ENCODE peak calls at places on chromosomes 1 and 21, in four cellular contexts. One of them, this sample, is unnamed.
A peak's percentile ranks its signal among the peaks of the same experiment; 100 is the strongest.

GRCh38 chr1:76959581-76959980 is 92.3 kb downstream of the ST6GALNAC5 start:
- DNase-seq in heart left ventricle: no peak
- DNase-seq in foreskin fibroblast: peak; percentile 30
- DNase-seq in GM12865: no peak
- DNase-seq in this sample: no peak

GRCh38 chr1:2270260-2271100 is 42.4 kb downstream of the SKI start:
- DNase-seq in GM12865: no peak
- DNase-seq in foreskin fibroblast: peak; percentile 69
- DNase-seq in heart left ventricle: no peak
- DNase-seq in this sample: no peak

GRCh38 chr1:153474349-153474748 is 13.9 kb upstream of the S100A7 start:
- DNase-seq in foreskin fibroblast: no peak
- DNase-seq in GM12865: no peak
- DNase-seq in heart left ventricle: no peak
- DNase-seq in this sample: no peak

GRCh38 chr1:159921700-159922498 is 3.4 kb downstream of the TAGLN2 start:
- DNase-seq in heart left ventricle: peak; percentile 46
- DNase-seq in GM12865: peak; percentile 76
- DNase-seq in foreskin fibroblast: no peak
- DNase-seq in this sample: no peak

GRCh38 chr1:94270801-94271203 is 33.4 kb upstream of the ARHGAP29 start:
- DNase-seq in heart left ventricle: no peak
- DNase-seq in GM12865: no peak
- DNase-seq in foreskin fibroblast: peak; percentile 80
- DNase-seq in this sample: no peak

GRCh38 chr1:54356680-54357147 is 49.5 kb downstream of the SSBP3 start:
- DNase-seq in GM12865: peak; percentile 70
- DNase-seq in foreskin fibroblast: no peak
- DNase-seq in heart left ventricle: no peak
- DNase-seq in this sample: no peak

GRCh38 chr1:149977345-149977744 is 33.2 kb downstream of the OTUD7B start:
- DNase-seq in foreskin fibroblast: no peak
- DNase-seq in GM12865: no peak
- DNase-seq in heart left ventricle: no peak
- DNase-seq in this sample: no peak

GRCh38 chr1:41317356-41317755 is 43.9 kb upstream of the FOXO6 start:
- DNase-seq in heart left ventricle: no peak
- DNase-seq in GM12865: no peak
- DNase-seq in foreskin fibroblast: no peak
- DNase-seq in this sample: no peak

GRCh38 chr1:26405281-26405915 is 5.2 kb upstream of the LIN28A start:
- DNase-seq in GM12865: no peak
- DNase-seq in heart left ventricle: no peak
- DNase-seq in foreskin fibroblast: no peak
- DNase-seq in this sample: no peak

GRCh38 chr1:194466706-194467105 is 1280.3 kb upstream of the B3GALT2 start:
- DNase-seq in GM12865: no peak
- DNase-seq in foreskin fibroblast: peak; percentile 9
- DNase-seq in heart left ventricle: no peak
- DNase-seq in this sample: no peak

GRCh38 chr1:26824735-26825134 is 1.8 kb upstream of the ZDHHC18 start:
- DNase-seq in foreskin fibroblast: no peak
- DNase-seq in heart left ventricle: no peak
- DNase-seq in GM12865: no peak
- DNase-seq in this sample: no peak

GRCh38 chr1:29123871-29124365 is at the start of gene TMEM200B:
- DNase-seq in foreskin fibroblast: peak; percentile 42
- DNase-seq in GM12865: no peak
- DNase-seq in heart left ventricle: no peak
- DNase-seq in this sample: peak; percentile 59

GRCh38 chr1:57066980-57067615 is 101.3 kb upstream of the C8B start:
- DNase-seq in heart left ventricle: no peak
- DNase-seq in foreskin fibroblast: no peak
- DNase-seq in GM12865: no peak
- DNase-seq in this sample: no peak

GRCh38 chr1:57067863-57068262 is 102.0 kb upstream of the C8B start:
- DNase-seq in GM12865: no peak
- DNase-seq in heart left ventricle: peak; percentile 39
- DNase-seq in foreskin fibroblast: no peak
- DNase-seq in this sample: no peak

GRCh38 chr1:57072775-57073174 is 107.0 kb upstream of the C8B start:
- DNase-seq in GM12865: peak; percentile 17
- DNase-seq in foreskin fibroblast: no peak
- DNase-seq in heart left ventricle: no peak
- DNase-seq in this sample: no peak
- TF ChIP-seq CTCF in GM12865: peak; percentile 13
- TF ChIP-seq CTCF in foreskin fibroblast: no peak
- TF ChIP-seq CTCF in heart left ventricle: no peak
- TF ChIP-seq CTCF in this sample: no peak

DNA sequence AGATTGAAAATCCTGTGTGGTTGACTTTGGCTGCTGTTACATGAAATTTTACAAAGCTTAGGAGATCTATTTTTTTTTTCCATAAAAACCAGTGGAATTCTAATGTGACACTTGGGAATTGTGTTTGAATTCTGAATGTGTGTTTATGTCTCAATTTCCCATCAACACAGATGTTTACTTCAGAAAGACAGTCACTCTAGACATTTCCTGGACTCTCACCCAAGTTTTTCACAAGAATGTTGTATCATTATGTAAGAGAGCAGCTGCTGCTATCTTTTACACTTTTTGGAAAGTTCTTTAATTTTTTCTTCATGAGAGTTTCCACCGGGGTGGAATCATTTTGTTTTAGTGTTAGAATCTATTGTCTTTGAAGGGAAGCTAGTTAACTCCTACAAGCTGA is 210.1 kb downstream of the GIPC2 start:
- DNase-seq in foreskin fibroblast: no peak
- DNase-seq in GM12865: no peak
- DNase-seq in heart left ventricle: no peak
- DNase-seq in this sample: no peak
- TF ChIP-seq CTCF in foreskin fibroblast: no peak
- TF ChIP-seq CTCF in GM12865: no peak
- TF ChIP-seq CTCF in heart left ventricle: no peak
- TF ChIP-seq CTCF in this sample: no peak

DNA sequence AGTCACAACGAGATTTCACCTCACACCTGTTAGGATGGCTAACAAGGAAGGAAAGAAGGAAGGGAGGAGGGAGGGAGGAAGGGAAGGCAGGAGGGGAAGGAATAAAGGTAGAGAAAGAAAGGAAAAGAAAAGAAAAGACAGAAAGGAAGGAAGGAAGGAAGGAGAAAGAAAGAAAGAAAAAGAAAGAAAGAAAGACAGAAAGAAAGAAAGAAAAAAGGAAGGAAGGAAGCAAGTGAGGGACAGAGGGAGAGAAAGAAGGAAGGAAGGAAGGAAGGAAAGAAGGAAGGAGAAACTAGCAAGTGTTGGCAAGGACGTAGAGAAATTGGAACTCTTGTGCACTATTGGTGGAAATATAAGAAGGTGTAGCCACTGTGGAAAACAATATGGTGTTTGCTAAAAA is 52.2 kb downstream of the CCDC185 start:
- DNase-seq in GM12865: no peak
- DNase-seq in heart left ventricle: no peak
- DNase-seq in foreskin fibroblast: no peak
- DNase-seq in this sample: no peak
- TF ChIP-seq CTCF in GM12865: no peak
- TF ChIP-seq CTCF in heart left ventricle: no peak
- TF ChIP-seq CTCF in foreskin fibroblast: no peak
- TF ChIP-seq CTCF in this sample: no peak

DNA sequence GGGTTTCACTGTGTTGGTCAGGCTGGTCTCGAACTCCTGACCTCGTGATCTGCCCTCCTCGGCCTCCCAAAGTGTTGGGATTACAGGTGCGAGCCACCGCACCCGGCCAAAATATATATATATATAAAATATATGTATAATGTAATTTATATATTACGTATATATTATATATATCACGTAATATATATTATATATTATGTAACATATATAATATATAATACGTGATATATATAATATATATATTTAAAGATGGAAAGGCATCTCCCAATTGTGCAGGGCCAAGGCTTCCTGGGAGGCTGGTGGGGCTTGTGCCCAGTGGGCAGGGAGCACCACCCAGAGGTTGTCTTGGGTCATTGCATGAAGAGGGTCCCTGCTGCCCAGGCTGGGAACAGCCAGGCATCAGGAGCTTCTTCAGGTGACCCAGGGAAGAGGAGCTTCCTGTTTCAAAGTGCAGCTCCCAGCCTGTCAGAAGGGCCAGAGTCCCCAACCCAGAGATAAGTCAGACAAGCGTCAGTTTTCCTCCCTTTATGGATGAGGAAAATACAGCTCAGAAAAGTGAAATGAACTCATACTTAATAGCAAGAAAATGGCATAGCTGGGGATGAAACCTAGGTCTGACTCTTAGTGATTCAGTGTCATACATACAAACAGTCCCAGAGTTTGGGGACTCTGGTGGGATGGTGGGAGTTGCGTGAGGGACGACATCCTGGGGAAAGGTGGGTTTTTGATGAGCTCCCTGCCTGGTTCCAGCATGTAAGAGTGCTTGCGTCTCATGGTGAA is 12.0 kb downstream of the UBE2Q1 start:
- DNase-seq in foreskin fibroblast: peak; percentile 81
- DNase-seq in GM12865: peak; percentile 74
- DNase-seq in heart left ventricle: peak; percentile 56
- DNase-seq in this sample: no peak
- TF ChIP-seq CTCF in foreskin fibroblast: peak; percentile 77
- TF ChIP-seq CTCF in GM12865: peak; percentile 85
- TF ChIP-seq CTCF in heart left ventricle: peak; percentile 80
- TF ChIP-seq CTCF in this sample: peak; percentile 63

GRCh38 chr21:15062566-15062965 is 2.2 kb downstream of the NRIP1 start:
- DNase-seq in GM12865: peak; percentile 10
- DNase-seq in heart left ventricle: no peak
- DNase-seq in foreskin fibroblast: peak; percentile 8
- DNase-seq in this sample: no peak
- TF ChIP-seq CTCF in GM12865: no peak
- TF ChIP-seq CTCF in heart left ventricle: peak; percentile 25
- TF ChIP-seq CTCF in foreskin fibroblast: no peak
- TF ChIP-seq CTCF in this sample: no peak

This sample was measured in uterus.